ENCODE peak calls at places on chromosome X, in six cellular contexts. R is neural crest cell, L is A673, C is lower lobe of right lung, S is uterus, M is choroid plexus epithelial cell. N is an unnamed sample.

GRCh38 chrX:118548831-118549230 is 53.2 kb downstream of the DOCK11 start:
- DNase-seq in R (no peak), L (no peak), C (no peak), S (no peak), M (no peak), N (no peak)

GRCh38 chrX:62923093-62923492 is 428.0 kb downstream of the SPIN4 start:
- DNase-seq in R (no peak), L (no peak), C (no peak), S (no peak), M (no peak), N (no peak)

GRCh38 chrX:23883737-23884354 is 23.9 kb downstream of the APOO start:
- DNase-seq in R (no peak), L (peak), C (no peak), S (no peak), M (peak), N (peak)

GRCh38 chrX:153226344-153227190 is 47.5 kb downstream of the MAGEA1 start:
- DNase-seq in R (peak), L (peak), C (peak), S (peak), M (peak), N (peak)

GRCh38 chrX:150688911-150689451 is 4.2 kb upstream of the MTMR1 start:
- DNase-seq in R (no peak), L (peak), C (no peak), S (no peak), M (peak), N (peak)

GRCh38 chrX:85365370-85365995 is 14.0 kb downstream of the POF1B start:
- DNase-seq in R (no peak), L (no peak), C (no peak), S (no peak), M (no peak), N (no peak)

GRCh38 chrX:42832764-42833549 is 55.0 kb upstream of the PPP1R2C start:
- DNase-seq in R (no peak), L (no peak), C (no peak), S (no peak), M (no peak), N (no peak)

GRCh38 chrX:14027031-14027430 is 2.7 kb downstream of the GEMIN8 start:
- DNase-seq in R (no peak), L (no peak), C (no peak), S (no peak), M (peak), N (no peak)

GRCh38 chrX:43685221-43685620 is 29.1 kb downstream of the MAOA start:
- DNase-seq in R (no peak), L (no peak), C (no peak), S (no peak), M (no peak), N (no peak)

DNA sequence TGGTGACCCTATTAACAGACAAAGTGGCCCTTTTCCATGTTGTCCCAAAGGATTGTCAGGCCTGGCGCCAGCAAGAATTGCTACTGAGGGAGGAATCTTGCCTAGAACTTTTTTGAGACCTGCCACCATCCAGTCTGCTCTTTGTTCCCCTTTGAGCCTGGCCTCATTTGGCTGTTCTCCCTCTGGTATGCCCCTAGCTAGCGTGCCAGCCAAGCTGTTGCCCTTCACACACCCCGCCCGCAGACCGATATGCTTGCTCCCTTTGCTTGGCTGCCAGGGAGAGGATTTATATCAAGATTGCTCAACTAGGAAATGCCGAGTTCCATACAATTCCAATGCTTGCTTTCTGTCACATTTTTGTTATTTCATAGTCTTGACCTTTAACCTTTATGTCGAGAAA is 24.4 kb downstream of the IGSF1 start:
- DNase-seq in R (no peak), L (no peak), C (no peak), S (no peak), M (no peak), N (no peak)
- TF ChIP-seq CTCF in R (no peak), L (no peak), C (no peak), S (no peak), M (no peak), N (no peak)

DNA sequence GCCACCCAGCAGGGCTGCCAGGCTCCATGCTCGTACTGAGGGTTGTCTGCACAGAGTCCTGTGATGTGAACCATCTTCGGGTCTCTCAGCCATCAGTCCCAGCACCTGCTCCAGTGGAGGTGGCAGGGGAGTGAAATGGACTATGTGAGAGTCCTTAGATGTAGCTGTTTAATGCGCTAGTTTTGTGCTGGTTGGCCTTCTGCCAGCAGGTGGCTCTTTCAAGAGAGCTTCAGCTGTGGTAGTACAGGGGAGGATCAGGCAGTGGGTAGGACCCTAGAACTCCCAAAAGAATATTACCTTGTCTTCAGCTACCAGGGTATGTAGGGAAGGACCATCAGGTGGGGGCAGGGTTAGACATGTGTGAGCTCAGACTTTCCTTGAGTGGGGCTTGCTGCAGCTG is 1066.0 kb downstream of the GLUD2 start:
- DNase-seq in R (no peak), L (no peak), C (no peak), S (no peak), M (no peak), N (no peak)
- TF ChIP-seq CTCF in R (no peak), L (no peak), C (no peak), S (no peak), M (no peak), N (no peak)

GRCh38 chrX:113551919-113552318 is 711.3 kb upstream of the AMOT start:
- DNase-seq in R (no peak), L (peak), C (no peak), S (no peak), M (no peak), N (no peak)

GRCh38 chrX:113545040-113545439 is 704.4 kb upstream of the AMOT start:
- DNase-seq in R (no peak), L (no peak), C (no peak), S (no peak), M (no peak), N (no peak)

GRCh38 chrX:113548308-113549015 is 707.8 kb upstream of the AMOT start:
- DNase-seq in R (no peak), L (no peak), C (no peak), S (no peak), M (no peak), N (no peak)
- TF ChIP-seq CTCF in R (no peak), L (no peak), C (no peak), S (no peak), M (no peak), N (no peak)

GRCh38 chrX:110853610-110854009 is 58.0 kb upstream of the CHRDL1 start:
- DNase-seq in R (peak), L (peak), C (no peak), S (no peak), M (peak), N (peak)

GRCh38 chrX:110851780-110852179 is 56.2 kb upstream of the CHRDL1 start:
- DNase-seq in R (no peak), L (peak), C (no peak), S (no peak), M (peak), N (no peak)

GRCh38 chrX:110847334-110847733 is 51.7 kb upstream of the CHRDL1 start:
- DNase-seq in R (peak), L (peak), C (no peak), S (no peak), M (peak), N (peak)

GRCh38 chrX:110852180-110852579 is 56.6 kb upstream of the CHRDL1 start:
- DNase-seq in R (peak), L (peak), C (no peak), S (no peak), M (peak), N (no peak)
- TF ChIP-seq CTCF in R (peak), L (peak), C (peak), S (peak), M (peak), N (peak)

DNA sequence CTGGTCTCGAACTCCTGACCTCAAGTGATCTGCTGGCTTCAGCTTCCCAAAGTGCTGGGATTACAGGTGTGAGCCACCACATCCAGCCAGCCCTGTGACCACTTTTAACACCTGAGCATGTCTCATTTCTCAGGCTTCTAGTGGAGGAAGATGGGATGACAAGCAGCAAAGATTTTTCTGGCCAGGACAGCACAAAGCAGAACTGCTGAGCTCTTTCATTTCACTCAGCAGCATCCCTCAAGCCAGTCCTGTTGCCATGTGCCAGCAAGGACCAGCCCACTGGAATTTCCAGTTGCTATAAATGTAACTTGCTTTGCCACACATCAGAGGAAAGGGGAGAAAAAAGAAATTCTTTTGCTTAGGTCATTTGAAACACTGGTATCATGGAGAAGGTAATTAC is 75.9 kb downstream of the SLC9A7 start:
- DNase-seq in R (no peak), L (no peak), C (no peak), S (no peak), M (peak), N (no peak)
- TF ChIP-seq CTCF in R (no peak), L (no peak), C (no peak), S (no peak), M (peak), N (peak)

GRCh38 chrX:106863697-106864096 is 39.4 kb downstream of the RIPPLY1 start:
- DNase-seq in R (no peak), L (no peak), C (no peak), S (no peak), M (no peak), N (no peak)

DNA sequence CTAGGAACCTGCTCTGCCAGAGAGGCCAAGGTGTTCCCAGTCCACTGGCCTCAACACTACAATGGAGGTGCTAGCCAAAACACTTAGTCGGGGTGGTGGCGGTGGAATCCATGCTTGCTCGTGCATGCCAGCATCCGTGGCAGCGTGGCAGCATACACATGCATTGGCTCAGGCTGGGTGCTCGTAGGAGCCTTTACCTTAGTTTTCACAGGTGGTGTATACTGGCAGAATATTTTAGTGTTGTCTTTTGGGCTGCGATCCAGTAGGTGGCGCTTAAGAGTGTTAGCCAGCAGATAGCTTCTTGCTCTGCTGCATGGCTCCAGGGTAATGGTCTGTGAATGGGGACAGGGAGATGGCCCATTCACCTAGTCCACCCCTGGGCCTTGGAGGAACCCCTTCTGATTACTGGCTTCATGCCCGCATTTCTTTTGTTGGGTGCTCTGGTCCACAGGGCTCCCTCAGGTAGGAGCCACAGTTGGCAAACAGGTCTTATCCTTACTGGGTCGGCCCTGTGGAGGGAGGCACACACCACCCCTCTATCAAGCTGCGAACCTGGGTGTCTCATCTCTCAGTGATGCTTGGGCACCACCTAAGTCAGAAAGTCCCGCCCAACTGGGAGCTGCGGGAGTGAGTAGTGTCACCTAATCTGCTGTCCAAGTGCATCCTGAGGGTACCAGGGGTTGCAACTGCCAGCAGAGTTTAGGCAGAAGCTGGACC is 40.0 kb downstream of the RIPPLY1 start:
- DNase-seq in R (no peak), L (peak), C (no peak), S (no peak), M (peak), N (no peak)
- TF ChIP-seq CTCF in R (peak), L (peak), C (peak), S (no peak), M (peak), N (peak)

GRCh38 chrX:81174286-81174685 is 27.4 kb downstream of the HMGN5 start:
- DNase-seq in R (no peak), L (peak), C (no peak), S (no peak), M (peak), N (peak)
- TF ChIP-seq CTCF in R (peak), L (peak), C (peak), S (peak), M (peak), N (peak)

GRCh38 chrX:30865612-30866011 is 23.4 kb downstream of the TAB3 start:
- DNase-seq in R (no peak), L (no peak), C (no peak), S (no peak), M (no peak), N (no peak)

GRCh38 chrX:30864383-30864785 is 24.7 kb downstream of the TAB3 start:
- DNase-seq in R (no peak), L (no peak), C (no peak), S (no peak), M (peak), N (no peak)

GRCh38 chrX:30863969-30864368 is 25.1 kb downstream of the TAB3 start:
- DNase-seq in R (no peak), L (no peak), C (no peak), S (no peak), M (no peak), N (no peak)

GRCh38 chrX:30870572-30870971 is 18.5 kb downstream of the TAB3 start:
- DNase-seq in R (no peak), L (no peak), C (no peak), S (no peak), M (no peak), N (no peak)

DNA sequence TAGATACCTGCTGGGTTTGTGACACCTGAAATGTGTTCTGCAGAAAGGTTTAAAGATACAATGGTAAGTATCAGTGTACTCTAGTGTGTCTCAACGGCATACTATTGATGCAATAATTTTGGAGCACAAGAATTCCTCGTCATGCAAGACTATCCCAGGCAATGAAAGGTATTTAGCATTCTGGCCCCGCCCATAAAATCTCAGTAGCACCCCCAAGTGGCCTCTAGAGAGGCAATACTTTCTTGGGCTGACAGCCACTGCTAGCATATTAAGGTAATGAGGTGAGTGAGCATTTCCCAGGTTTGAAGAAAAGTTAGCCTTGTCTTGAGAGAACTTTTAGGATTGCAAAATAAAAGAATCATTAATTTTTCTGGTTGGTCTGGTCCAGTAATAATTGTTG is 24.0 kb downstream of the TAB3 start:
- DNase-seq in R (no peak), L (peak), C (no peak), S (no peak), M (peak), N (no peak)
- TF ChIP-seq CTCF in R (peak), L (peak), C (peak), S (no peak), M (peak), N (peak)

GRCh38 chrX:17471121-17471520 is 96.1 kb downstream of the NHS start:
- DNase-seq in R (no peak), L (no peak), C (no peak), S (no peak), M (no peak), N (no peak)
- TF ChIP-seq CTCF in R (no peak), L (no peak), C (no peak), S (no peak), M (no peak), N (no peak)

DNA sequence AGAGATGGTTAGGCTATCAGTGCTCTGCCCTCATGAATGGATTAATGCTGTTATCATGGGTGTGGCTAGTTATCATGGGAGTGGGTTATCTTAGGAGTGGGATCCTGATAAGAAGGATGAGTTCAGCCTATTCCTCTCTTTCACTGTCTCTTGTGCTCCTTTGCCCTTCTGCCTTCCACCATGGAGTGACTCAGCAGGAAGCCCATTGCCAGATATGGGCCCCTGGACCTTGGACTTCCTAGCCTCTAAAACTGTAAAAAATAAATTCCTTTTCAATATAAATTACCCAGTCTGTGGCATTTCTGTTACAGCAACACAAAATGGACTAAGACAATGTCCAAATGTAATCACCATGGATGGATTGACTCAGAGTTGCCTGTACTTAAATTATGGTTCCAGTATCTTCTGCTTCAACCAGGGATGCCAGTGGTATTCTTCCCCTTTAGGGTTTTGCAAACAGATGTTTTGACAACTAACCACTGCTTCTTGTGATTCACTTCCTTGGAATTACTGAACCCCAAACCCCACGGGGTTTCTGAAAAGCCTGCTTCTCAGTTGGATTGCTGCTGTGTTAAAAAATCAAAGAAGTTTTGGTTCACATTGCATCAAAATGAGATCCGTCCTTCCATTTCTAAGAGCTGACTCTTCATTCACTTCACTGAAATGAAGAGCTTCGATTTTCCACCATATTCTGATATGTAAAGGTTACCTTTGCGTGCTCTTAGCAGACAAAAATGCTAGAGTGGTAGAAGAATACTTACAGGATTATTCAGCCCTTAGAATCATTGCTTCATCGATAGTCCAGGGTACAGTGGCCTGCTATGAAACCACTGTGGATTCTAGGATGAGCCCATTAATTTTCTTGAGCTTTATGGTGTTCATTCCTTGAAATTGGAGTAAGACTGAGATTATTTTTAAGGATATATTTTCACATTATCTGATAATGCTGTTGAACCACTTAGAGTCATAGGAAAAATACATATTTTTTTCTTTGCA is 107.7 kb downstream of the FRMPD4 start:
- DNase-seq in R (no peak), L (no peak), C (no peak), S (no peak), M (peak), N (peak)
- TF ChIP-seq CTCF in R (no peak), L (no peak), C (no peak), S (no peak), M (no peak), N (no peak)

N was measured in HFFc6.